ENCODE peak calls at places on chromosomes 6 and 20, in four cellular contexts. L, A, T and S are unnamed samples.

GRCh38 chr6:159972506-159973268 is 3.8 kb downstream of the IGF2R start:
- DNase-seq in L (no peak), A (no peak), T (no peak), S (no peak)

GRCh38 chr20:15012551-15012950 is 675.1 kb upstream of the FLRT3 start:
- DNase-seq in L (no peak), A (no peak), T (no peak), S (no peak)

GRCh38 chr6:35214869-35215664 is 1.3 kb downstream of the SCUBE3 start:
- DNase-seq in L (no peak), A (peak), T (peak), S (no peak)

GRCh38 chr20:219290-220115 is 7.6 kb upstream of the DEFB129 start:
- DNase-seq in L (peak), A (peak), T (no peak), S (no peak)

GRCh38 chr6:155185544-155185943 is 78.3 kb upstream of the CLDN20 start:
- DNase-seq in L (no peak), A (no peak), T (no peak), S (peak)

GRCh38 chr20:56827763-56828162 is 198.7 kb downstream of the TFAP2C start:
- DNase-seq in L (no peak), A (no peak), T (no peak), S (no peak)

GRCh38 chr6:117601811-117602150 is 530 bp downstream of the GOPC start:
- DNase-seq in L (no peak), A (no peak), T (no peak), S (no peak)

GRCh38 chr6:30647802-30648460 is 998 bp downstream of the C6orf136 start:
- DNase-seq in L (no peak), A (no peak), T (no peak), S (no peak)

GRCh38 chr6:138107078-138107751 is at the start of gene PERP:
- DNase-seq in L (peak), A (peak), T (peak), S (peak)

GRCh38 chr20:45346851-45347250 is 1.4 kb downstream of the SDC4 start:
- DNase-seq in L (no peak), A (no peak), T (no peak), S (no peak)

GRCh38 chr6:138454976-138455706 is 44.2 kb downstream of the NHSL1 start:
- DNase-seq in L (no peak), A (no peak), T (no peak), S (peak)

GRCh38 chr6:106194949-106195919 is 109.1 kb downstream of the PRDM1 start:
- DNase-seq in L (no peak), A (no peak), T (no peak), S (no peak)

GRCh38 chr20:21393142-21393541 is 4.2 kb downstream of the NKX2-4 start:
- DNase-seq in L (no peak), A (no peak), T (no peak), S (no peak)

GRCh38 chr20:22574545-22575086 is 9.8 kb downstream of the FOXA2 start:
- DNase-seq in L (no peak), A (no peak), T (no peak), S (no peak)

GRCh38 chr6:143037470-143037869 is 23.2 kb upstream of the AIG1 start:
- DNase-seq in L (no peak), A (no peak), T (no peak), S (no peak)

GRCh38 chr6:144219056-144219685 is 66.0 kb upstream of the UTRN start:
- DNase-seq in L (peak), A (peak), T (peak), S (no peak)

GRCh38 chr6:119090256-119090655 is 11.8 kb upstream of the FAM184A start:
- DNase-seq in L (no peak), A (no peak), T (no peak), S (no peak)

GRCh38 chr6:24930386-24930785 is 5.4 kb downstream of the RIPOR2 start:
- DNase-seq in L (no peak), A (no peak), T (no peak), S (no peak)

GRCh38 chr6:116390571-116390970 is 19.8 kb downstream of the DSE start:
- DNase-seq in L (no peak), A (no peak), T (no peak), S (no peak)

GRCh38 chr6:116386581-116387299 is 16.0 kb downstream of the DSE start:
- DNase-seq in L (no peak), A (no peak), T (no peak), S (no peak)

GRCh38 chr6:116389357-116389756 is 18.6 kb downstream of the DSE start:
- DNase-seq in L (no peak), A (no peak), T (no peak), S (no peak)

GRCh38 chr6:116387374-116387773 is 16.6 kb downstream of the DSE start:
- DNase-seq in L (no peak), A (no peak), T (no peak), S (no peak)

GRCh38 chr6:116388924-116389323 is 18.2 kb downstream of the DSE start:
- DNase-seq in L (no peak), A (no peak), T (no peak), S (no peak)
- TF ChIP-seq FOXJ3 in L (no peak), A (no peak), T (no peak), S (no peak)

DNA sequence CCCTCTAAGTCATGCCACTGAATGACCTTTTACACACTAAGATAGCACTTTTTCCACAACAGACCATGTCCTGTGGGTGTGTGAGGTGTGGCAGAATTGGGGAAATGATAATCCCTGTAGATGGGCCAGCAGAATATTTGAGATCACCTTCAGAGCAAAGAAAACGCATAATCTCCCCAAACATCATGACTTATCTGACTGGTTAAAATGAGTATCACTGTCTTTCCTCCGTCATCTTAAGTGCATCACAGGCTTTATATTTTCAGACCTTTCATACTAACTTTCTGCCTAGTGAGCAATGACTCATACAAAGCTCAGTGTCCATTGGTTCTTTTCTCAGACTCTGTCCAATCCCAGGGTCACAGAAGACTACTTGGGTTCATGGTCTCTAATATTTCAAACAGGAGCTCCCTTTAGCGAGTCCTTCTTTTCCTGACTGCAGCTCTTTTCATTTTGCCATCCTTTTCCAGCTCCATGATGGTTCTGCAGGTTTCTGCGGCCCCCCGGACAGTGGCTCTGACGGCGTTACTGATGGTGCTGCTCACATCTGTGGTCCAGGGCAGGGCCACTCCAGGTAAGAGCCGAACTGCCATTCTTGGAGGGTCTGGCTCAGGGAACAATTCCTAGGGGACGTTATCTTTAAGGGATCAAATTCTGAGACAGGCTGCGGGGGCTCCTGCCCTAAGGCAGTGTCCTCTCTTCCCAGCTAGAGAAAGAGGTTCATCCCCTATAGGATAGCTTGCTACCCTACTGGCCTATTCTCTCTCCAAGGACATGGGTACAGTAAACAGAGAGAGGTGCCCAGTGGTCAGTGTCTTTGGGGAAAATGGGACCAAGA is at the start of gene HLA-DPB1:
- DNase-seq in L (peak), A (peak), T (peak), S (no peak)
- TF ChIP-seq FOXJ3 in L (no peak), A (no peak), T (no peak), S (no peak)

DNA sequence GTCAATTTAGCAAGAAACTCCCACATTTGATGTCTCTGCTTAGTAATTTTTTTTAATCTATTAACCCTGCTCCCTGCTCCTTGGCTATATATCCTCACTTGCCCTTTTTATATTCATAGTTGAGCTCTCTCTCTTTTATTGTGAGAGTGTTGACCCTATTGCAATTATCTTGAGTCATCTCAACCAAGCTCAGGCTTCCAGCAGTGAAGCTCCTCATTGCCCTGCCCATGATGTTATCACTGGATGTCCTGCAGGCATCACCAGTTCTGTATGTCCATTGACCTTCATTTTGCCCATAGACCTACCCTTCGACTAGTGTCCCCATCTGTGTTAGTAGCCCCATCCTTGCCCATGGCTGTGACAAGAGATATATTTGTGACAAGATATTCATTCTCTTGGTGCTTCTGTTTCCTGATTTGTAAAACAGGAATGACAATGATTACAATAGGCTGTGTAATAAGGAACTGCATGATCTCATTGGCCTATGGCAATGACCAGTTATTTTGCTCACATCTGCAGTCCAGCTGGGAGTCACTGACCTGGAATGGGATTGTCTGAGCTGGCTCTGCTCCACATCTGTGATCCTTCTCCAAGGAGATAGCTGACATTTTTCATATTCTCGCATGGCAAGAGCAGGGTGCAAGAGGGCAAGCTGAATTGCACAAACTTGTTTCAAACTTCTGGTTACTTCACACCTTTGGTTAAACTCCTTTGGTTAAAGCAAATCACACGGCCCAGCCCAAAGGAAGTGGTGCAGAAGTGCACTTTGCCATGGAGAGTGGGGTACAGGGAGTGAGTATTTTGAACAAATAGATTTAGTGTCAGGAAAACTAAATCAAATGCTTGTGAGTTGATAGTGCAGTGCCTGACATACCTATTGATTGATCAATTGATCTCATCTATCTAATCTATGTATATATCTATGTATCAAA is 47.7 kb upstream of the CST5 start:
- DNase-seq in L (no peak), A (peak), T (no peak), S (no peak)
- TF ChIP-seq FOXJ3 in L (no peak), A (no peak), T (no peak), S (no peak)

GRCh38 chr20:59752101-59752586 is 147.8 kb downstream of the PHACTR3 start:
- DNase-seq in L (no peak), A (no peak), T (no peak), S (no peak)
- TF ChIP-seq FOXJ3 in L (no peak), A (no peak), T (no peak), S (no peak)

DNA sequence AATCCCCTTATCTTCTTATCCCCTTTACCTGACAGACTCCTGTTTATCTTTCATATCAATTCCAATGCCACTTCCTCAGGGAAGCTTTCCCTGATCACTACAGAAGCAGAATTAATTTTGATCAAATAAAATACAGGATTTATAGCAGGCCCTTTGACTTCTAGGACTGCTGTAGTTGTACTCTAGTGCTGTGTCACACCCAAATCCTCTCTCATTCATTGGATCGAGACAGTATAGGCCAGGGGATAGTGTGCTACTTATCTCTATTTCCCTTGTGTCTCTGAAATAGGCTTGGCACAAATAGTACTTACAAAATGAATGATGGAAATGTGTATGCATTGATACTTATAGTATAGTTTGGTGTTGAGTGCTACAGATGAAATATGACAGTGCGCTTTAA is 19.8 kb downstream of the RALY start:
- DNase-seq in L (no peak), A (no peak), T (no peak), S (no peak)
- TF ChIP-seq FOXJ3 in L (no peak), A (no peak), T (no peak), S (no peak)

DNA sequence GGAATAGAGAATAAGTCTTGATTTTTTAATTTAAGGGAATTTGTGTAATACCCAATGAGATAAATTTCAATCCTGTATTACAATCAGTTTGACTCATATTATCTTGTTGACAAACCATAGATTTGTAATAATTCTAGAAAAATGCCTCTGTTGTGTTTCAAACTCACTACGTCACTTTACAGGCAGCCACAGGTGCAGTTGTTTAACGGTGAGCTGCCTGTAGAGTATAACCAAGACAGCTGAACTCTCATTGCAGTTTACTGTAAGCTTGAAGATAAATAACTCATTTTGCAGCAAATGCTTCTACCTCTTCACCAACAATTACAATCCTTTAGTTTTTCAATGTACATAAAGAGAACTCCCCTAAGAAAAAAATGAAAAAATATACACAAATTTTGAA is 114.3 kb downstream of the PRKN start:
- DNase-seq in L (no peak), A (no peak), T (no peak), S (no peak)
- TF ChIP-seq FOXJ3 in L (no peak), A (no peak), T (no peak), S (no peak)

GRCh38 chr6:12543953-12544352 is 172.6 kb upstream of the PHACTR1 start:
- DNase-seq in L (no peak), A (no peak), T (no peak), S (no peak)

GRCh38 chr6:12545141-12545540 is 171.4 kb upstream of the PHACTR1 start:
- DNase-seq in L (no peak), A (no peak), T (no peak), S (no peak)

GRCh38 chr6:12548526-12548925 is 168.0 kb upstream of the PHACTR1 start:
- DNase-seq in L (no peak), A (no peak), T (no peak), S (no peak)

GRCh38 chr6:12546659-12546987 is 169.9 kb upstream of the PHACTR1 start:
- DNase-seq in L (no peak), A (no peak), T (no peak), S (no peak)

GRCh38 chr6:12545837-12546658 is 170.5 kb upstream of the PHACTR1 start:
- DNase-seq in L (no peak), A (no peak), T (no peak), S (no peak)
- TF ChIP-seq FOXJ3 in L (no peak), A (no peak), T (no peak), S (no peak)